ENCODE peak calls at places on chromosome 1, in nine cellular contexts. Y, L, F, O, H, J, G, P and V are unnamed samples.

GRCh38 chr1:239810071-239810481 is 281.6 kb upstream of the FMN2 start:
- DNase-seq in Y (no peak), L (no peak), F (no peak), O (no peak), H (no peak), J (no peak), G (no peak), P (no peak), V (no peak)

GRCh38 chr1:94093996-94094395 is 27.0 kb downstream of the ABCA4 start:
- DNase-seq in Y (no peak), L (no peak), F (peak), O (no peak), H (no peak), J (no peak), G (no peak), P (no peak), V (no peak)

GRCh38 chr1:206131037-206131436 is 13.8 kb upstream of the AVPR1B start:
- DNase-seq in Y (no peak), L (no peak), F (no peak), O (no peak), H (no peak), J (no peak), G (no peak), P (no peak), V (no peak)

GRCh38 chr1:207711285-207711684 is 40.6 kb upstream of the CD46 start:
- DNase-seq in Y (no peak), L (no peak), F (peak), O (no peak), H (no peak), J (peak), G (no peak), P (peak), V (no peak)

GRCh38 chr1:7293702-7294630 is 477.1 kb upstream of the VAMP3 start:
- DNase-seq in Y (no peak), L (no peak), F (no peak), O (no peak), H (peak), J (no peak), G (no peak), P (no peak), V (no peak)

GRCh38 chr1:109201123-109201703 is 12.5 kb upstream of the SARS1 start:
- DNase-seq in Y (no peak), L (no peak), F (peak), O (peak), H (peak), J (no peak), G (peak), P (no peak), V (peak)

GRCh38 chr1:94119796-94120590 is 955 bp downstream of the ABCA4 start:
- DNase-seq in Y (no peak), L (no peak), F (peak), O (no peak), H (no peak), J (no peak), G (no peak), P (no peak), V (peak)

GRCh38 chr1:6956488-6957159 is 171.4 kb downstream of the CAMTA1 start:
- DNase-seq in Y (no peak), L (no peak), F (no peak), O (no peak), H (peak), J (no peak), G (no peak), P (no peak), V (no peak)

GRCh38 chr1:145990249-145991097 is 5.9 kb downstream of the TXNIP start:
- DNase-seq in Y (peak), L (no peak), F (no peak), O (no peak), H (no peak), J (no peak), G (no peak), P (peak), V (peak)

GRCh38 chr1:90400121-90400520 is 317.0 kb downstream of the BARHL2 start:
- DNase-seq in Y (no peak), L (no peak), F (peak), O (no peak), H (no peak), J (no peak), G (no peak), P (no peak), V (peak)

GRCh38 chr1:245229051-245229450 is 74.3 kb downstream of the KIF26B start:
- DNase-seq in Y (no peak), L (no peak), F (no peak), O (no peak), H (no peak), J (no peak), G (no peak), P (no peak), V (no peak)

GRCh38 chr1:107251839-107252238 is 111.0 kb downstream of the NTNG1 start:
- DNase-seq in Y (no peak), L (no peak), F (no peak), O (no peak), H (no peak), J (no peak), G (no peak), P (no peak), V (no peak)

GRCh38 chr1:2130871-2131289 is 63.7 kb downstream of the FAAP20 start:
- DNase-seq in Y (peak), L (no peak), F (no peak), O (no peak), H (no peak), J (peak), G (no peak), P (no peak), V (no peak)

DNA sequence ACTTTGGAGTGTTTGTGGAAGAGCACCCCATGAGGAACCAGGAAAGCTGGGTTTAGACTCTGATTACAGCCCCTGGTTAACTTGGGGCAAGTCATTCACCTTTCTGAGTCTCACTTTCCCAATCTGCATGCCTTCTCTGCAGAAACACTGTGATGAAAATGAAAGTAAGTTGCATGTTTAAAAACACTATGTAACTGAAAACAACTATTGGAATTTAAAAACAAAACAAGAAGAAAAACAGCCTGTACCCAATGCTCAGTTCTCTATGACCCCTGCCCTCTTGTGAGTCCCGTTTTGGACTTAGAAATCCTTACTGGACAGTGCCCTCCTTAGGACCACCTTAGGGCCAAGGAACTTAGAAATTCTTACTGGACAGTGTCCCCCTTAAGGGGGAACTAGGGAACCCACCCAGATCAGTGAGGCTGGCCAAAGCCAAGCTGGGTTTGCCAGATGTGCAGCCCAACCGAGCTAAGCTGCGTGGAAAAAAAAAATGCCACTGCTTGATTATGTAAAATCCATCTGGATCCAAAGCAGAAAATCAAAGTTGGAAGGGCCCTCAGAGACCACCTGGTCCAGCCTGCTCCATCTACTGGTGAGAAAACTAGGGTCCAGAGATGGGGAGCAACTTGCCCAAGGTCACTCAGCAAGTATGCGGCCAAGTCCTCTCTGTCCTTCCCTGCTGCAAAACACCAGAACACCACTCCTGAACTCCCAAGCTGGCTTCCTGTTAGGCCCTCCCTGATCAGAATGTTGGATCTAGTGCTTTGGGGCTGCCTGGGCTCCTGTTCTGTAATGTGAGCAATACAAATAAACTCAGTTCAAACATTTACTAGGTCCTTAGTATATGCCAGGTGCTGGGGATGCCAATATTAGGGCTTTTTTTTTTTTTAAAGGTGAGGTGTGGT is 77.7 kb downstream of the MRPL37 start:
- DNase-seq in Y (no peak), L (no peak), F (no peak), O (no peak), H (no peak), J (no peak), G (no peak), P (peak), V (peak)
- TF ChIP-seq CTCF in Y (no peak), L (no peak), F (no peak), O (no peak), H (no peak), J (no peak), G (no peak), P (no peak), V (no peak)

GRCh38 chr1:199550384-199551067 is 477.0 kb upstream of the NR5A2 start:
- DNase-seq in Y (no peak), L (no peak), F (peak), O (no peak), H (no peak), J (no peak), G (no peak), P (no peak), V (peak)
- TF ChIP-seq CTCF in Y (no peak), L (no peak), F (peak), O (no peak), H (peak), J (no peak), G (no peak), P (no peak), V (peak)

GRCh38 chr1:156905176-156905575 is 11.7 kb downstream of the PEAR1 start:
- DNase-seq in Y (no peak), L (no peak), F (no peak), O (no peak), H (no peak), J (no peak), G (no peak), P (no peak), V (no peak)
- TF ChIP-seq CTCF in Y (no peak), L (no peak), F (no peak), O (no peak), H (no peak), J (no peak), G (no peak), P (no peak), V (no peak)

DNA sequence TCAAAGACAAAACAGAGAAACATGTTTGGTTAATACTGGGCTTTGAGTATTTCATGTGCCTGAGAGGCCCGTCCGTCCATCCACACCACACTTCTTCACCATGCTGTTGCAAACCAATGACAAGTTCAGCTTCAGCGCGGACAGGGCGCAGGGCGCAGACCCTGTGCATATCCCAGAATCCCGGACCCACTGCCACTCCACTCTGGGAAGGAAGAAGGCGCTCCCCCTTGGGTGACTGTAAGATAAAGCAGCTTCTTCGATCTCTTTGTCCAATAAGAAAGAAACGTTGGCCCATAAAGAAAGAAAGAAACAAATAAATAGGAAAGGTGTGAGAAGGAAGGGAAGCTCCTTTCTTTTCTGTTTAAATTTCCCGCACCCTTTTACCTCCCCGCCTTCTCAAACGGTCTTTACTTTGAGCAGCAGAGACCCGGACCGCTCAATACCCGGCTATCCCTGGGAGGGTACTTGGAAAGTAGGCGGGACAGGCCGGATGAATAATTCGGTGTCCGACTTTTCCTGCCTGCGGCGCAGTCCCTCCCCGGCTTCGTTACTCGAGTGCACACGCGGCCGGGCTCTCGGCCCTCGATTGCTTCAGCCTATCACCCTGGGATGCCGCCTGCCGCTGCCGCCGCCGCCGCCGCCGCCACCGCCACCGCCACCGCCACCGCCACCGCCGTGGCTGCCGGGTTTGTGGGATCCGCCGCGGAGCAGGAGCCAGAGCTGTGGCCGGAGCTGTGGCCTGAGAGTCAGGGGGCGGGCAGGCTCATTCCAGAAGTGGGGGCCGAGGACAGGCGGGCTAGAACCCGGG is 550 bp upstream of the RASAL2 start:
- DNase-seq in Y (peak), L (peak), F (peak), O (peak), H (peak), J (peak), G (peak), P (peak), V (peak)
- TF ChIP-seq CTCF in Y (no peak), L (no peak), F (peak), O (no peak), H (no peak), J (no peak), G (peak), P (no peak), V (peak)

GRCh38 chr1:173506437-173506836 is 29.3 kb downstream of the PRDX6 start:
- DNase-seq in Y (no peak), L (no peak), F (no peak), O (no peak), H (peak), J (no peak), G (no peak), P (peak), V (peak)
- TF ChIP-seq CTCF in Y (no peak), L (no peak), F (no peak), O (no peak), H (peak), J (peak), G (peak), P (no peak), V (no peak)

GRCh38 chr1:227362039-227362438 is 43.7 kb upstream of the CDC42BPA start:
- DNase-seq in Y (no peak), L (no peak), F (peak), O (no peak), H (no peak), J (no peak), G (no peak), P (no peak), V (no peak)
- TF ChIP-seq CTCF in Y (no peak), L (no peak), F (no peak), O (no peak), H (no peak), J (no peak), G (no peak), P (no peak), V (no peak)

DNA sequence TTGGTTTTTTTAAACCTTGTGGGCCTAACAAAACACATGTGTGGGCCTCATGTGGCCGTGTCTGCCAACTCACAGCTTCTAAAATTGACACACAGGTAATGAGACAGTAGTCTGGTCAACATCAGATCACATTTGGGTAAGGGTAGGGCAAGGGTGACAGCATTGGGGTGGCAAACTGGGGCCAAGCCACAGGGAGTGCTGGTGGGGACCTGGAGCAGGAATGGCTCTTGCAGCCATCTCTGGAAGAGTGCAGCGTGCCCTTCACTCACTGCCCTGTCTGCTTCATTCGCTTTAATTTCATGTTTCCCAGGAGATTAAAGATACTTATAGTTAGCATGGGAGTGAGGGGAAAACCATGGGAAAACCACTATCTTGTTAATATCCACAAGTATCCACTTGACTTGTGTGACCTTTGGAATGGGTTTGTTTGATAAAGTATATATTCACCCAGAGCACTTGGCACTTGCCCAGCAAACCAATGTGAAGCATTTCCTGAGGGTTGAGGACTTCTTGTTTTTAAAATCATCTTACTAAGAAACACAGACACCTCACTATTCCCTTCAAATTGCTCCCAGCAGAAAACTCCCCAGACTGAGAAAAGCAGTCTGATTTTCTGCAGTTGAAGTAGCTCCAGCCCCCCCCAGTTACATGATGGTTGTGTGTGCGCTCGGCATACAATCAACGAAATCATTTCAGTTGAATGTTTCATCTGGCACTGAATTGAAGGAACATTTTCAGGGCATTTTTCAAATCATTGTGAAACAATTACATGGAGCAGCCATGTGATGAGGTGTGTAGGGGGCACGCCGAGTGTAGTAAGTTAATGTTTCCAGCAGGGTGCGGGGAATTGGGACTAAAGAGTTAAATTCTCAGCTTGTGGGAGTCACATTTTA is 175.7 kb downstream of the VPS13D start:
- DNase-seq in Y (peak), L (no peak), F (peak), O (no peak), H (no peak), J (no peak), G (no peak), P (no peak), V (no peak)
- TF ChIP-seq CTCF in Y (no peak), L (no peak), F (no peak), O (peak), H (peak), J (no peak), G (peak), P (no peak), V (no peak)

GRCh38 chr1:15702722-15703550 is 18.8 kb downstream of the PLEKHM2 start:
- DNase-seq in Y (no peak), L (no peak), F (peak), O (no peak), H (peak), J (no peak), G (no peak), P (peak), V (no peak)
- TF ChIP-seq CTCF in Y (no peak), L (no peak), F (peak), O (no peak), H (peak), J (peak), G (no peak), P (no peak), V (peak)

GRCh38 chr1:47505267-47505666 is 67.4 kb downstream of the FOXD2 start:
- DNase-seq in Y (no peak), L (no peak), F (no peak), O (no peak), H (no peak), J (no peak), G (no peak), P (no peak), V (no peak)
- TF ChIP-seq CTCF in Y (no peak), L (no peak), F (no peak), O (no peak), H (no peak), J (no peak), G (no peak), P (no peak), V (no peak)

GRCh38 chr1:19398309-19398760 is 86.2 kb downstream of the SLC66A1 start:
- DNase-seq in Y (peak), L (no peak), F (peak), O (no peak), H (no peak), J (no peak), G (no peak), P (no peak), V (peak)
- TF ChIP-seq CTCF in Y (peak), L (no peak), F (peak), O (no peak), H (no peak), J (no peak), G (no peak), P (no peak), V (peak)